ENCODE peak calls at places on chromosomes 5 and 9, in nine cellular contexts. One of them, this sample, is unnamed. For H3K4me1 and H3K27me3, the result is how much of the 10 kb centered on the place peaks cover.

GRCh38 chr9:127867356-127868277 is 9.9 kb downstream of the AK1 start:
- DNase-seq in right atrium auricular region: no peak
- DNase-seq in stomach: no peak
- DNase-seq in CD8-positive, alpha-beta memory T cell: no peak
- DNase-seq in trophoblast cell: no peak
- DNase-seq in lung: no peak
- DNase-seq in cardiac muscle cell: no peak
- DNase-seq in thoracic aorta: no peak
- DNase-seq in H9: peak
- DNase-seq in this sample: no peak

GRCh38 chr5:2708132-2708531 is 43.3 kb downstream of the IRX2 start:
- DNase-seq in H9: no peak
- DNase-seq in lung: no peak
- DNase-seq in CD8-positive, alpha-beta memory T cell: no peak
- DNase-seq in cardiac muscle cell: no peak
- DNase-seq in stomach: no peak
- DNase-seq in thoracic aorta: no peak
- DNase-seq in trophoblast cell: no peak
- DNase-seq in right atrium auricular region: no peak
- DNase-seq in this sample: no peak

GRCh38 chr5:139248826-139249453 is 44.6 kb upstream of the MATR3 start:
- DNase-seq in lung: no peak
- DNase-seq in thoracic aorta: no peak
- DNase-seq in trophoblast cell: no peak
- DNase-seq in right atrium auricular region: no peak
- DNase-seq in cardiac muscle cell: no peak
- DNase-seq in stomach: no peak
- DNase-seq in CD8-positive, alpha-beta memory T cell: no peak
- DNase-seq in H9: no peak
- DNase-seq in this sample: no peak

GRCh38 chr5:132019857-132020555 is 8.5 kb upstream of the ACSL6 start:
- DNase-seq in thoracic aorta: no peak
- DNase-seq in stomach: peak
- DNase-seq in right atrium auricular region: no peak
- DNase-seq in CD8-positive, alpha-beta memory T cell: peak
- DNase-seq in cardiac muscle cell: no peak
- DNase-seq in trophoblast cell: no peak
- DNase-seq in H9: no peak
- DNase-seq in lung: no peak
- DNase-seq in this sample: no peak

GRCh38 chr9:107681988-107682387 is 192.4 kb upstream of the KLF4 start:
- DNase-seq in right atrium auricular region: no peak
- DNase-seq in lung: no peak
- DNase-seq in CD8-positive, alpha-beta memory T cell: no peak
- DNase-seq in trophoblast cell: no peak
- DNase-seq in stomach: no peak
- DNase-seq in thoracic aorta: no peak
- DNase-seq in cardiac muscle cell: no peak
- DNase-seq in H9: peak
- DNase-seq in this sample: no peak

GRCh38 chr9:95003694-95004451 is 277.4 kb downstream of the AOPEP start:
- DNase-seq in thoracic aorta: no peak
- DNase-seq in cardiac muscle cell: peak
- DNase-seq in CD8-positive, alpha-beta memory T cell: no peak
- DNase-seq in right atrium auricular region: no peak
- DNase-seq in lung: peak
- DNase-seq in trophoblast cell: no peak
- DNase-seq in stomach: peak
- DNase-seq in H9: peak
- DNase-seq in this sample: no peak

GRCh38 chr5:123530728-123531127 is 18.8 kb downstream of the CSNK1G3 start:
- DNase-seq in H9: no peak
- DNase-seq in lung: no peak
- DNase-seq in CD8-positive, alpha-beta memory T cell: no peak
- DNase-seq in right atrium auricular region: no peak
- DNase-seq in thoracic aorta: no peak
- DNase-seq in trophoblast cell: no peak
- DNase-seq in cardiac muscle cell: no peak
- DNase-seq in stomach: no peak
- DNase-seq in this sample: no peak

GRCh38 chr5:179272326-179273073 is 72.8 kb downstream of the ADAMTS2 start:
- DNase-seq in thoracic aorta: no peak
- DNase-seq in lung: no peak
- DNase-seq in trophoblast cell: no peak
- DNase-seq in CD8-positive, alpha-beta memory T cell: no peak
- DNase-seq in cardiac muscle cell: no peak
- DNase-seq in stomach: no peak
- DNase-seq in right atrium auricular region: peak
- DNase-seq in H9: peak
- DNase-seq in this sample: no peak

GRCh38 chr9:114172981-114173833 is 17.9 kb downstream of the COL27A1 start:
- DNase-seq in thoracic aorta: no peak
- DNase-seq in cardiac muscle cell: no peak
- DNase-seq in H9: no peak
- DNase-seq in stomach: no peak
- DNase-seq in trophoblast cell: no peak
- DNase-seq in lung: no peak
- DNase-seq in right atrium auricular region: no peak
- DNase-seq in CD8-positive, alpha-beta memory T cell: no peak
- DNase-seq in this sample: no peak

GRCh38 chr5:79552984-79553383 is 39.0 kb upstream of the HOMER1 start:
- DNase-seq in trophoblast cell: no peak
- DNase-seq in H9: no peak
- DNase-seq in cardiac muscle cell: no peak
- DNase-seq in thoracic aorta: no peak
- DNase-seq in CD8-positive, alpha-beta memory T cell: no peak
- DNase-seq in right atrium auricular region: no peak
- DNase-seq in stomach: no peak
- DNase-seq in lung: no peak
- DNase-seq in this sample: no peak

GRCh38 chr9:95515272-95516113 is 1.3 kb downstream of the PTCH1 start:
- DNase-seq in CD8-positive, alpha-beta memory T cell: peak
- DNase-seq in trophoblast cell: no peak
- DNase-seq in stomach: no peak
- DNase-seq in lung: no peak
- DNase-seq in H9: peak
- DNase-seq in cardiac muscle cell: peak
- DNase-seq in thoracic aorta: no peak
- DNase-seq in right atrium auricular region: no peak
- DNase-seq in this sample: no peak

GRCh38 chr5:57036621-57037160 is 84.8 kb upstream of the MIER3 start:
- DNase-seq in H9: no peak
- DNase-seq in lung: no peak
- DNase-seq in stomach: no peak
- DNase-seq in thoracic aorta: no peak
- DNase-seq in cardiac muscle cell: no peak
- DNase-seq in CD8-positive, alpha-beta memory T cell: no peak
- DNase-seq in trophoblast cell: no peak
- DNase-seq in right atrium auricular region: no peak
- DNase-seq in this sample: no peak

GRCh38 chr5:53418409-53418808 is 62.0 kb upstream of the FST start:
- DNase-seq in right atrium auricular region: no peak
- DNase-seq in trophoblast cell: no peak
- DNase-seq in H9: no peak
- DNase-seq in thoracic aorta: no peak
- DNase-seq in lung: no peak
- DNase-seq in cardiac muscle cell: no peak
- DNase-seq in CD8-positive, alpha-beta memory T cell: no peak
- DNase-seq in stomach: no peak
- DNase-seq in this sample: no peak

GRCh38 chr5:68345166-68345565 is 129.6 kb downstream of the PIK3R1 start:
- DNase-seq in CD8-positive, alpha-beta memory T cell: no peak
- DNase-seq in right atrium auricular region: no peak
- DNase-seq in H9: no peak
- DNase-seq in lung: no peak
- DNase-seq in trophoblast cell: no peak
- DNase-seq in thoracic aorta: no peak
- DNase-seq in cardiac muscle cell: no peak
- DNase-seq in stomach: no peak
- DNase-seq in this sample: no peak

GRCh38 chr5:68350176-68350575 is 134.6 kb downstream of the PIK3R1 start:
- DNase-seq in CD8-positive, alpha-beta memory T cell: no peak
- DNase-seq in right atrium auricular region: no peak
- DNase-seq in lung: no peak
- DNase-seq in cardiac muscle cell: no peak
- DNase-seq in trophoblast cell: no peak
- DNase-seq in stomach: no peak
- DNase-seq in H9: no peak
- DNase-seq in thoracic aorta: no peak
- DNase-seq in this sample: no peak

GRCh38 chr5:68345595-68345994 is 130.0 kb downstream of the PIK3R1 start:
- DNase-seq in cardiac muscle cell: no peak
- DNase-seq in H9: no peak
- DNase-seq in stomach: no peak
- DNase-seq in lung: no peak
- DNase-seq in trophoblast cell: no peak
- DNase-seq in CD8-positive, alpha-beta memory T cell: no peak
- DNase-seq in thoracic aorta: no peak
- DNase-seq in right atrium auricular region: no peak
- DNase-seq in this sample: no peak

GRCh38 chr5:68347549-68347948 is 132.0 kb downstream of the PIK3R1 start:
- DNase-seq in right atrium auricular region: no peak
- DNase-seq in thoracic aorta: no peak
- DNase-seq in cardiac muscle cell: no peak
- DNase-seq in CD8-positive, alpha-beta memory T cell: no peak
- DNase-seq in trophoblast cell: no peak
- DNase-seq in H9: no peak
- DNase-seq in stomach: no peak
- DNase-seq in lung: no peak
- DNase-seq in this sample: no peak

GRCh38 chr5:68348447-68349222 is 133.1 kb downstream of the PIK3R1 start:
- DNase-seq in cardiac muscle cell: no peak
- DNase-seq in right atrium auricular region: no peak
- DNase-seq in stomach: no peak
- DNase-seq in H9: no peak
- DNase-seq in CD8-positive, alpha-beta memory T cell: no peak
- DNase-seq in lung: no peak
- DNase-seq in thoracic aorta: no peak
- DNase-seq in trophoblast cell: no peak
- DNase-seq in this sample: no peak
- H3K4me1 ChIP-seq in cardiac muscle cell: under half
- H3K4me1 ChIP-seq in right atrium auricular region: under half
- H3K4me1 ChIP-seq in stomach: under half
- H3K4me1 ChIP-seq in H9: under half
- H3K4me1 ChIP-seq in CD8-positive, alpha-beta memory T cell: under half
- H3K4me1 ChIP-seq in lung: under half
- H3K4me1 ChIP-seq in thoracic aorta: under half
- H3K4me1 ChIP-seq in trophoblast cell: under half
- H3K4me1 ChIP-seq in this sample: under half

DNA sequence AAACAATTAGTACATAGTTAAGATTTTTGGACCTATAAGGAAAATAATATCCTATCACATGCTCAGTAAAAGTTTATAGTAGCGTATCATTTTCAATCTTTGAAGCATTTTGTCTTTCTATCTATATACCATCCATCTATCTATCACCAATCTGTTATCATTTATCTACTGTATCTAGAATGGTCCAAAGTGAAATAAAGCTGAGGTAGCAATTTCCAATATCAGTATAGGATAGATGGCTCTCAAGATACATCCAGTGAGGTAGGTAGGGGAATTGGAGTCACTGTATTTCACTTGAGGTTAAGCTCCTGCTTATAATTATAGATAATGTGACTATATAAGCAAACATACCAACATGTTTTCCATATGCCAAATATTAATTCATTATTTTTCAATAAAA is 889.1 kb upstream of the CTNND2 start:
- DNase-seq in right atrium auricular region: no peak
- DNase-seq in lung: no peak
- DNase-seq in CD8-positive, alpha-beta memory T cell: no peak
- DNase-seq in H9: no peak
- DNase-seq in thoracic aorta: no peak
- DNase-seq in cardiac muscle cell: no peak
- DNase-seq in trophoblast cell: no peak
- DNase-seq in stomach: no peak
- DNase-seq in this sample: no peak
- H3K27me3 ChIP-seq in right atrium auricular region: under half
- H3K27me3 ChIP-seq in lung: under half
- H3K27me3 ChIP-seq in CD8-positive, alpha-beta memory T cell: under half
- H3K27me3 ChIP-seq in H9: under half
- H3K27me3 ChIP-seq in thoracic aorta: under half
- H3K27me3 ChIP-seq in cardiac muscle cell: under half
- H3K27me3 ChIP-seq in trophoblast cell: under half
- H3K27me3 ChIP-seq in stomach: under half
- H3K27me3 ChIP-seq in this sample: under half

GRCh38 chr5:96714951-96715451 is 52.8 kb downstream of the CAST start:
- DNase-seq in lung: peak
- DNase-seq in thoracic aorta: peak
- DNase-seq in right atrium auricular region: no peak
- DNase-seq in H9: peak
- DNase-seq in CD8-positive, alpha-beta memory T cell: peak
- DNase-seq in cardiac muscle cell: peak
- DNase-seq in stomach: peak
- DNase-seq in trophoblast cell: peak
- DNase-seq in this sample: no peak
- H3K27ac ChIP-seq in lung: peak
- H3K27ac ChIP-seq in thoracic aorta: peak
- H3K27ac ChIP-seq in right atrium auricular region: peak
- H3K27ac ChIP-seq in H9: no peak
- H3K27ac ChIP-seq in CD8-positive, alpha-beta memory T cell: peak
- H3K27ac ChIP-seq in cardiac muscle cell: no peak
- H3K27ac ChIP-seq in stomach: no peak
- H3K27ac ChIP-seq in trophoblast cell: no peak
- H3K27ac ChIP-seq in this sample: no peak

GRCh38 chr9:76266649-76267627 is 127.3 kb downstream of the RFK start:
- DNase-seq in H9: no peak
- DNase-seq in lung: no peak
- DNase-seq in cardiac muscle cell: no peak
- DNase-seq in right atrium auricular region: no peak
- DNase-seq in stomach: no peak
- DNase-seq in thoracic aorta: no peak
- DNase-seq in trophoblast cell: no peak
- DNase-seq in CD8-positive, alpha-beta memory T cell: no peak
- DNase-seq in this sample: no peak

GRCh38 chr9:76271755-76272154 is 122.5 kb downstream of the RFK start:
- DNase-seq in cardiac muscle cell: no peak
- DNase-seq in lung: no peak
- DNase-seq in thoracic aorta: no peak
- DNase-seq in trophoblast cell: no peak
- DNase-seq in H9: no peak
- DNase-seq in CD8-positive, alpha-beta memory T cell: no peak
- DNase-seq in stomach: no peak
- DNase-seq in right atrium auricular region: no peak
- DNase-seq in this sample: no peak

GRCh38 chr9:76269789-76270188 is 124.4 kb downstream of the RFK start:
- DNase-seq in H9: no peak
- DNase-seq in trophoblast cell: no peak
- DNase-seq in CD8-positive, alpha-beta memory T cell: no peak
- DNase-seq in lung: no peak
- DNase-seq in right atrium auricular region: no peak
- DNase-seq in thoracic aorta: no peak
- DNase-seq in cardiac muscle cell: no peak
- DNase-seq in stomach: no peak
- DNase-seq in this sample: no peak
- H3K4me1 ChIP-seq in H9: under half
- H3K4me1 ChIP-seq in trophoblast cell: under half
- H3K4me1 ChIP-seq in CD8-positive, alpha-beta memory T cell: under half
- H3K4me1 ChIP-seq in lung: under half
- H3K4me1 ChIP-seq in right atrium auricular region: under half
- H3K4me1 ChIP-seq in thoracic aorta: under half
- H3K4me1 ChIP-seq in cardiac muscle cell: under half
- H3K4me1 ChIP-seq in stomach: under half
- H3K4me1 ChIP-seq in this sample: under half